ENCODE peak calls at places on chromosomes 12 and 14, in ten cellular contexts. One of them, this sample, is unnamed.
A peak's percentile ranks its signal among the peaks of the same experiment; 100 is the strongest.

GRCh38 chr14:40870252-40870651 is 736.4 kb upstream of the LRFN5 start:
- DNase-seq in left lung: no peak
- DNase-seq in psoas muscle: no peak
- DNase-seq in PC-9: no peak
- DNase-seq in tibial artery: no peak
- DNase-seq in fibroblast of lung: no peak
- DNase-seq in Caco-2: no peak
- DNase-seq in brain microvascular endothelial cell: no peak
- DNase-seq in testis: no peak
- DNase-seq in ovary: no peak
- DNase-seq in this sample: no peak

GRCh38 chr12:52007158-52007921 is 594 bp downstream of the TAMALIN start:
- DNase-seq in left lung: peak; percentile 68
- DNase-seq in psoas muscle: peak; percentile 72
- DNase-seq in PC-9: no peak
- DNase-seq in brain microvascular endothelial cell: no peak
- DNase-seq in ovary: peak; percentile 75
- DNase-seq in testis: no peak
- DNase-seq in fibroblast of lung: no peak
- DNase-seq in tibial artery: peak; percentile 50
- DNase-seq in Caco-2: no peak
- DNase-seq in this sample: no peak

GRCh38 chr12:31567029-31567428 is 23.9 kb downstream of the DENND5B start:
- DNase-seq in tibial artery: no peak
- DNase-seq in brain microvascular endothelial cell: no peak
- DNase-seq in psoas muscle: no peak
- DNase-seq in testis: no peak
- DNase-seq in fibroblast of lung: no peak
- DNase-seq in PC-9: no peak
- DNase-seq in Caco-2: no peak
- DNase-seq in ovary: no peak
- DNase-seq in left lung: no peak
- DNase-seq in this sample: no peak

GRCh38 chr12:95963104-95963503 is 20.0 kb downstream of the AMDHD1 start:
- DNase-seq in psoas muscle: no peak
- DNase-seq in left lung: no peak
- DNase-seq in Caco-2: peak; percentile 19
- DNase-seq in brain microvascular endothelial cell: no peak
- DNase-seq in tibial artery: no peak
- DNase-seq in testis: no peak
- DNase-seq in fibroblast of lung: no peak
- DNase-seq in ovary: no peak
- DNase-seq in PC-9: no peak
- DNase-seq in this sample: no peak

GRCh38 chr14:104421401-104421821 is 158.2 kb upstream of the C14orf180 start:
- DNase-seq in PC-9: no peak
- DNase-seq in left lung: no peak
- DNase-seq in fibroblast of lung: no peak
- DNase-seq in Caco-2: no peak
- DNase-seq in psoas muscle: no peak
- DNase-seq in testis: no peak
- DNase-seq in ovary: no peak
- DNase-seq in brain microvascular endothelial cell: no peak
- DNase-seq in tibial artery: no peak
- DNase-seq in this sample: no peak

GRCh38 chr12:130661501-130662255 is 54.4 kb downstream of the RIMBP2 start:
- DNase-seq in testis: no peak
- DNase-seq in brain microvascular endothelial cell: no peak
- DNase-seq in fibroblast of lung: no peak
- DNase-seq in tibial artery: no peak
- DNase-seq in Caco-2: peak; percentile 10
- DNase-seq in psoas muscle: no peak
- DNase-seq in PC-9: no peak
- DNase-seq in left lung: no peak
- DNase-seq in ovary: no peak
- DNase-seq in this sample: no peak

GRCh38 chr12:46556820-46557524 is 184.4 kb upstream of the SLC38A2 start:
- DNase-seq in ovary: no peak
- DNase-seq in PC-9: peak; percentile 86
- DNase-seq in Caco-2: no peak
- DNase-seq in tibial artery: no peak
- DNase-seq in brain microvascular endothelial cell: peak; percentile 81
- DNase-seq in testis: no peak
- DNase-seq in fibroblast of lung: peak; percentile 90
- DNase-seq in left lung: no peak
- DNase-seq in psoas muscle: no peak
- DNase-seq in this sample: peak; percentile 95

GRCh38 chr12:95859344-95859816 is 628 bp downstream of the SNRPF start:
- DNase-seq in ovary: no peak
- DNase-seq in fibroblast of lung: peak; percentile 48
- DNase-seq in Caco-2: peak; percentile 15
- DNase-seq in psoas muscle: no peak
- DNase-seq in PC-9: peak; percentile 54
- DNase-seq in brain microvascular endothelial cell: peak; percentile 16
- DNase-seq in left lung: no peak
- DNase-seq in tibial artery: no peak
- DNase-seq in testis: no peak
- DNase-seq in this sample: no peak

GRCh38 chr12:95718001-95718400 is 72.6 kb downstream of the NTN4 start:
- DNase-seq in testis: no peak
- DNase-seq in psoas muscle: no peak
- DNase-seq in left lung: no peak
- DNase-seq in fibroblast of lung: no peak
- DNase-seq in ovary: no peak
- DNase-seq in PC-9: peak; percentile 91
- DNase-seq in Caco-2: no peak
- DNase-seq in tibial artery: no peak
- DNase-seq in brain microvascular endothelial cell: no peak
- DNase-seq in this sample: no peak

GRCh38 chr12:2691340-2692111 is 103.2 kb upstream of the FKBP4 start:
- DNase-seq in psoas muscle: no peak
- DNase-seq in ovary: no peak
- DNase-seq in Caco-2: no peak
- DNase-seq in PC-9: no peak
- DNase-seq in brain microvascular endothelial cell: no peak
- DNase-seq in testis: no peak
- DNase-seq in left lung: no peak
- DNase-seq in tibial artery: no peak
- DNase-seq in fibroblast of lung: peak; percentile 6
- DNase-seq in this sample: no peak

GRCh38 chr12:77578471-77579262 is 252.0 kb upstream of the NAV3 start:
- DNase-seq in testis: no peak
- DNase-seq in fibroblast of lung: peak; percentile 76
- DNase-seq in tibial artery: no peak
- DNase-seq in left lung: no peak
- DNase-seq in psoas muscle: no peak
- DNase-seq in Caco-2: no peak
- DNase-seq in ovary: no peak
- DNase-seq in PC-9: no peak
- DNase-seq in brain microvascular endothelial cell: no peak
- DNase-seq in this sample: no peak

GRCh38 chr12:8899835-8900234 is 14.5 kb upstream of the PHC1 start:
- DNase-seq in left lung: no peak
- DNase-seq in tibial artery: no peak
- DNase-seq in fibroblast of lung: no peak
- DNase-seq in PC-9: no peak
- DNase-seq in psoas muscle: no peak
- DNase-seq in testis: no peak
- DNase-seq in Caco-2: no peak
- DNase-seq in brain microvascular endothelial cell: no peak
- DNase-seq in ovary: no peak
- DNase-seq in this sample: no peak

GRCh38 chr14:63179383-63179782 is 24.9 kb upstream of the RHOJ start:
- DNase-seq in fibroblast of lung: no peak
- DNase-seq in psoas muscle: peak; percentile 54
- DNase-seq in brain microvascular endothelial cell: no peak
- DNase-seq in tibial artery: no peak
- DNase-seq in left lung: no peak
- DNase-seq in ovary: no peak
- DNase-seq in Caco-2: no peak
- DNase-seq in testis: no peak
- DNase-seq in PC-9: no peak
- DNase-seq in this sample: peak; percentile 84

GRCh38 chr12:123389560-123390351 is 5.8 kb downstream of the KMT5A start:
- DNase-seq in fibroblast of lung: peak; percentile 29
- DNase-seq in testis: peak; percentile 57
- DNase-seq in tibial artery: no peak
- DNase-seq in PC-9: peak; percentile 53
- DNase-seq in left lung: peak; percentile 76
- DNase-seq in Caco-2: peak; percentile 80
- DNase-seq in brain microvascular endothelial cell: no peak
- DNase-seq in psoas muscle: peak; percentile 87
- DNase-seq in ovary: peak; percentile 39
- DNase-seq in this sample: peak; percentile 27

GRCh38 chr14:35261774-35262173 is 30.4 kb upstream of the PSMA6 start:
- DNase-seq in psoas muscle: no peak
- DNase-seq in testis: no peak
- DNase-seq in tibial artery: no peak
- DNase-seq in fibroblast of lung: no peak
- DNase-seq in left lung: no peak
- DNase-seq in PC-9: no peak
- DNase-seq in brain microvascular endothelial cell: no peak
- DNase-seq in ovary: no peak
- DNase-seq in Caco-2: peak; percentile 2
- DNase-seq in this sample: no peak

GRCh38 chr14:96582641-96582980 is 80.4 kb downstream of the PAPOLA start:
- DNase-seq in psoas muscle: no peak
- DNase-seq in fibroblast of lung: no peak
- DNase-seq in ovary: no peak
- DNase-seq in testis: no peak
- DNase-seq in PC-9: no peak
- DNase-seq in Caco-2: no peak
- DNase-seq in tibial artery: no peak
- DNase-seq in left lung: no peak
- DNase-seq in brain microvascular endothelial cell: no peak
- DNase-seq in this sample: no peak

GRCh38 chr12:123905319-123905925 is 67.2 kb downstream of the CCDC92 start:
- DNase-seq in fibroblast of lung: peak; percentile 67
- DNase-seq in left lung: peak; percentile 54
- DNase-seq in testis: peak; percentile 69
- DNase-seq in PC-9: peak; percentile 67
- DNase-seq in psoas muscle: no peak
- DNase-seq in tibial artery: peak; percentile 64
- DNase-seq in brain microvascular endothelial cell: peak; percentile 76
- DNase-seq in ovary: peak; percentile 63
- DNase-seq in Caco-2: peak; percentile 64
- DNase-seq in this sample: peak; percentile 69

GRCh38 chr14:95339301-95339865 is 19.7 kb upstream of the CLMN start:
- DNase-seq in PC-9: no peak
- DNase-seq in left lung: no peak
- DNase-seq in fibroblast of lung: no peak
- DNase-seq in psoas muscle: no peak
- DNase-seq in Caco-2: no peak
- DNase-seq in tibial artery: no peak
- DNase-seq in ovary: no peak
- DNase-seq in brain microvascular endothelial cell: no peak
- DNase-seq in testis: no peak
- DNase-seq in this sample: no peak

GRCh38 chr12:57606821-57607220 is 2.2 kb downstream of the DTX3 start:
- DNase-seq in PC-9: no peak
- DNase-seq in Caco-2: no peak
- DNase-seq in fibroblast of lung: no peak
- DNase-seq in testis: no peak
- DNase-seq in left lung: no peak
- DNase-seq in ovary: no peak
- DNase-seq in psoas muscle: peak; percentile 30
- DNase-seq in tibial artery: no peak
- DNase-seq in brain microvascular endothelial cell: no peak
- DNase-seq in this sample: no peak
- H3K27me3 ChIP-seq in PC-9: peaks cover 35% of the 10 kb centered on the region
- H3K27me3 ChIP-seq in Caco-2: no peaks in the 10 kb centered on the region
- H3K27me3 ChIP-seq in fibroblast of lung: no peaks in the 10 kb centered on the region
- H3K27me3 ChIP-seq in testis: no peaks in the 10 kb centered on the region
- H3K27me3 ChIP-seq in left lung: peaks cover 9% of the 10 kb centered on the region
- H3K27me3 ChIP-seq in ovary: no peaks in the 10 kb centered on the region
- H3K27me3 ChIP-seq in psoas muscle: peaks cover 25% of the 10 kb centered on the region
- H3K27me3 ChIP-seq in tibial artery: no peaks in the 10 kb centered on the region
- H3K27me3 ChIP-seq in brain microvascular endothelial cell: no peaks in the 10 kb centered on the region
- H3K27me3 ChIP-seq in this sample: peaks cover 16% of the 10 kb centered on the region

DNA sequence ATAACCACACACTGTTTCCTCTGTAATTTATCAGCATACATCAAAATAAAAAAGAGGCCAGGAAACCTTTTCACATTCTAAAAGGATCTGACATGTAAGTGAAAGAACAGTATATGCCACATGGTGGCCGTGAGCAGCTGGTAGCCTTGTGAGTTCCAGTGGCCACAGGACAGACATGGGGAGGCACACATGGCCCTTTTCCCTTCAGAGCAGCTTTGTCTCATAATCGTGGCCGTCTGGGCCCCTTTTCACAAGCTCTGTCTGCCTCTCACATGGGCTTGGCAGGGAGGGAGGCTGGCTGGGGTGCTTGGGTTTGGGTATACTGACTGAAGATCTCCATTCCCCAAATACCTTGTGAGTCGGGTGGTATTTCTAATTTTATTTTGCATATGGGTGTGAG is 1.5 kb upstream of the ZDHHC22 start:
- DNase-seq in Caco-2: no peak
- DNase-seq in tibial artery: no peak
- DNase-seq in brain microvascular endothelial cell: no peak
- DNase-seq in testis: no peak
- DNase-seq in PC-9: no peak
- DNase-seq in left lung: no peak
- DNase-seq in psoas muscle: no peak
- DNase-seq in ovary: no peak
- DNase-seq in fibroblast of lung: no peak
- DNase-seq in this sample: no peak
- H3K27me3 ChIP-seq in Caco-2: peaks cover 3% of the 10 kb centered on the region
- H3K27me3 ChIP-seq in tibial artery: no peaks in the 10 kb centered on the region
- H3K27me3 ChIP-seq in brain microvascular endothelial cell: peaks cover 79% of the 10 kb centered on the region
- H3K27me3 ChIP-seq in testis: no peaks in the 10 kb centered on the region
- H3K27me3 ChIP-seq in PC-9: peaks cover 92% of the 10 kb centered on the region
- H3K27me3 ChIP-seq in left lung: peaks cover 80% of the 10 kb centered on the region
- H3K27me3 ChIP-seq in psoas muscle: peaks cover 20% of the 10 kb centered on the region
- H3K27me3 ChIP-seq in ovary: no peaks in the 10 kb centered on the region
- H3K27me3 ChIP-seq in fibroblast of lung: peaks cover 62% of the 10 kb centered on the region
- H3K27me3 ChIP-seq in this sample: peaks cover 94% of the 10 kb centered on the region

GRCh38 chr14:23932639-23933038 is 20.9 kb upstream of the DHRS4 start:
- DNase-seq in tibial artery: no peak
- DNase-seq in fibroblast of lung: no peak
- DNase-seq in brain microvascular endothelial cell: no peak
- DNase-seq in ovary: no peak
- DNase-seq in PC-9: no peak
- DNase-seq in Caco-2: no peak
- DNase-seq in testis: no peak
- DNase-seq in left lung: no peak
- DNase-seq in psoas muscle: no peak
- DNase-seq in this sample: no peak
- H3K27me3 ChIP-seq in tibial artery: no peaks in the 10 kb centered on the region
- H3K27me3 ChIP-seq in fibroblast of lung: no peaks in the 10 kb centered on the region
- H3K27me3 ChIP-seq in brain microvascular endothelial cell: no peaks in the 10 kb centered on the region
- H3K27me3 ChIP-seq in ovary: no peaks in the 10 kb centered on the region
- H3K27me3 ChIP-seq in PC-9: no peaks in the 10 kb centered on the region
- H3K27me3 ChIP-seq in Caco-2: no peaks in the 10 kb centered on the region
- H3K27me3 ChIP-seq in testis: no peaks in the 10 kb centered on the region
- H3K27me3 ChIP-seq in left lung: no peaks in the 10 kb centered on the region
- H3K27me3 ChIP-seq in psoas muscle: no peaks in the 10 kb centered on the region
- H3K27me3 ChIP-seq in this sample: peaks cover 22% of the 10 kb centered on the region

DNA sequence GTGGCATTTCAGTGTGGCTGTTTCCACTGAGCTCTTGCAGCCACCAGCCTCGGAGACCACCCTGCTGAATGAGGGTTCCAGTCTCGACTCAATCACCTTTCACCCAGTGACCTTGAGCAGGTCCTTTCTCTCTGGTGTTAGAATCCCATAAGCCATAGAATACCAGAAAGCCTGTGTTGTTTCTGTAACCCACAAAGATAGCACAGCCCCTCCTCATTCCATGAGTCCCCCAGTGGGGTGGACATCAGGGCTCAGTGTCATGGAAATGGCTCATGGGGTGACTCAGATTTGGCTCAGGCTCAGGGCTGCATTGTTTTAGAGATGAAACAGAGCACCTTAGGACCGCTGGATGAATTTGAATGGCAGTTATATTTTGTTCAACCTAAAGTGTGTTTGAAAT is 171.5 kb downstream of the PTPN11 start:
- DNase-seq in Caco-2: no peak
- DNase-seq in left lung: no peak
- DNase-seq in fibroblast of lung: no peak
- DNase-seq in PC-9: no peak
- DNase-seq in testis: no peak
- DNase-seq in ovary: no peak
- DNase-seq in brain microvascular endothelial cell: no peak
- DNase-seq in psoas muscle: no peak
- DNase-seq in tibial artery: no peak
- DNase-seq in this sample: no peak
- H3K27me3 ChIP-seq in Caco-2: no peaks in the 10 kb centered on the region
- H3K27me3 ChIP-seq in left lung: no peaks in the 10 kb centered on the region
- H3K27me3 ChIP-seq in fibroblast of lung: no peaks in the 10 kb centered on the region
- H3K27me3 ChIP-seq in PC-9: peaks cover 45% of the 10 kb centered on the region
- H3K27me3 ChIP-seq in testis: no peaks in the 10 kb centered on the region
- H3K27me3 ChIP-seq in ovary: no peaks in the 10 kb centered on the region
- H3K27me3 ChIP-seq in brain microvascular endothelial cell: no peaks in the 10 kb centered on the region
- H3K27me3 ChIP-seq in psoas muscle: no peaks in the 10 kb centered on the region
- H3K27me3 ChIP-seq in tibial artery: no peaks in the 10 kb centered on the region
- H3K27me3 ChIP-seq in this sample: no peaks in the 10 kb centered on the region